ENCODE peak calls at places on chromosomes 5 and 9, in ten cellular contexts. U is T-helper 1 cell; F is lower lobe of right lung; T is CD8-positive, alpha-beta T cell; Q is T-helper 17 cell; O is breast epithelium; I is mesenchymal stem cell; D is GM03348; L is activated T-cell treated with anti-CD3 and anti-CD28 coated beads, Interleukin-2, amount 50 U/mL, for 4 hours; V is RWPE2. W is an unnamed sample.

GRCh38 chr5:135135530-135136201 is 101.6 kb upstream of the PITX1 start:
- DNase-seq in O (no peak), L (no peak), I (peak), F (peak), U (no peak), Q (no peak), D (peak), T (no peak), V (peak), W (peak)

GRCh38 chr5:116573279-116573616 is 1.4 kb downstream of the SEMA6A start:
- DNase-seq in Q (no peak), I (peak), T (no peak), V (no peak), U (no peak), O (peak), L (no peak), D (peak), F (peak), W (no peak)

GRCh38 chr9:74037274-74037673 is 459.9 kb upstream of the RORB start:
- DNase-seq in I (no peak), Q (no peak), T (no peak), V (no peak), O (no peak), L (no peak), U (no peak), F (no peak), D (no peak), W (no peak)

GRCh38 chr5:1247811-1248210 is 22.6 kb downstream of the SLC6A18 start:
- DNase-seq in V (no peak), D (no peak), O (no peak), U (no peak), F (no peak), I (no peak), T (no peak), Q (no peak), L (no peak), W (no peak)

GRCh38 chr9:112705773-112706427 is 12.0 kb downstream of the INIP start:
- DNase-seq in U (no peak), Q (no peak), F (no peak), L (no peak), T (no peak), V (no peak), I (peak), O (no peak), D (peak), W (peak)

GRCh38 chr5:8686707-8687106 is 817.8 kb downstream of the MTRR start:
- DNase-seq in Q (no peak), L (no peak), T (no peak), I (no peak), D (peak), U (no peak), V (no peak), O (no peak), F (no peak), W (no peak)

GRCh38 chr5:116075117-116075910 is 9.5 kb upstream of the COMMD10 start:
- DNase-seq in U (no peak), V (no peak), L (no peak), I (no peak), D (no peak), T (no peak), F (no peak), O (no peak), Q (no peak), W (no peak)

GRCh38 chr5:8413975-8414374 is 545.0 kb downstream of the MTRR start:
- DNase-seq in I (no peak), U (no peak), D (no peak), Q (no peak), F (no peak), V (no peak), T (no peak), L (no peak), O (no peak), W (no peak)

GRCh38 chr9:74555015-74555414 is 57.9 kb downstream of the RORB start:
- DNase-seq in D (no peak), Q (no peak), F (no peak), U (no peak), T (no peak), I (no peak), L (no peak), O (no peak), V (no peak), W (no peak)

GRCh38 chr9:19030899-19031298 is 2.1 kb downstream of the SAXO1 start:
- DNase-seq in Q (no peak), F (no peak), I (peak), U (no peak), T (no peak), V (no peak), O (no peak), D (peak), L (no peak), W (no peak)

GRCh38 chr5:31855527-31855862 is 216.6 kb downstream of the PDZD2 start:
- DNase-seq in D (no peak), I (peak), V (no peak), F (no peak), Q (no peak), O (no peak), T (no peak), U (no peak), L (no peak), W (no peak)

GRCh38 chr9:93326056-93326455 is 125.4 kb upstream of the FAM120A start:
- DNase-seq in O (no peak), L (no peak), V (no peak), Q (no peak), T (no peak), I (no peak), D (no peak), U (no peak), F (no peak), W (no peak)

GRCh38 chr5:111734597-111734996 is 22.4 kb downstream of the NREP start:
- DNase-seq in D (no peak), L (no peak), I (no peak), V (no peak), U (no peak), Q (no peak), F (no peak), O (no peak), T (no peak), W (no peak)

GRCh38 chr5:76944638-76945037 is 8.2 kb upstream of the CRHBP start:
- DNase-seq in D (no peak), V (no peak), F (no peak), O (no peak), Q (no peak), T (no peak), U (no peak), L (no peak), I (no peak), W (no peak)

GRCh38 chr5:36442352-36442751 is 140.7 kb upstream of the RANBP3L start:
- DNase-seq in O (no peak), Q (no peak), D (no peak), L (no peak), V (peak), F (no peak), I (no peak), T (no peak), U (no peak), W (no peak)

GRCh38 chr9:82810902-82811301 is 252.0 kb downstream of the RASEF start:
- DNase-seq in T (no peak), V (peak), L (no peak), I (peak), Q (no peak), D (no peak), U (no peak), F (no peak), O (no peak), W (no peak)

GRCh38 chr9:749712-750111 is 91.8 kb upstream of the DMRT1 start:
- DNase-seq in D (no peak), L (no peak), Q (no peak), T (no peak), V (no peak), I (no peak), O (no peak), U (no peak), F (no peak), W (no peak)

GRCh38 chr5:137935694-137936093 is 46.4 kb downstream of the PKD2L2 start:
- DNase-seq in L (no peak), D (no peak), T (no peak), O (no peak), V (no peak), U (no peak), Q (no peak), F (no peak), I (no peak), W (no peak)

GRCh38 chr5:150377964-150378694 is 20.6 kb downstream of the TCOF1 start:
- DNase-seq in D (peak), O (no peak), I (peak), Q (no peak), V (no peak), F (no peak), T (no peak), U (no peak), L (no peak), W (no peak)